ENCODE peak calls at places on chromosomes 12 and 14, in seven cellular contexts. One of them, this sample, is unnamed.

GRCh38 chr12:65968359-65968758 is 144.1 kb downstream of the HMGA2 start:
- DNase-seq in H7: no peak
- DNase-seq in kidney glomerular epithelial cell: no peak
- DNase-seq in MV-4-11: no peak
- DNase-seq in Jurkat, Clone E6-1: no peak
- DNase-seq in stimulated activated CD8-positive, alpha-beta memory T cell treated with anti-CD3 and anti-CD28 coated beads, Interleukin-4, amount 100 ng/mL, for 1 hour: no peak
- DNase-seq in progenitor cell of endocrine pancreas: no peak
- DNase-seq in this sample: no peak

GRCh38 chr12:27772328-27773049 is 7.5 kb upstream of the KLHL42 start:
- DNase-seq in H7: no peak
- DNase-seq in kidney glomerular epithelial cell: no peak
- DNase-seq in MV-4-11: no peak
- DNase-seq in Jurkat, Clone E6-1: no peak
- DNase-seq in stimulated activated CD8-positive, alpha-beta memory T cell treated with anti-CD3 and anti-CD28 coated beads, Interleukin-4, amount 100 ng/mL, for 1 hour: no peak
- DNase-seq in progenitor cell of endocrine pancreas: no peak
- DNase-seq in this sample: no peak

GRCh38 chr12:40138526-40138925 is 32.6 kb upstream of the SLC2A13 start:
- DNase-seq in H7: no peak
- DNase-seq in kidney glomerular epithelial cell: no peak
- DNase-seq in MV-4-11: no peak
- DNase-seq in Jurkat, Clone E6-1: no peak
- DNase-seq in stimulated activated CD8-positive, alpha-beta memory T cell treated with anti-CD3 and anti-CD28 coated beads, Interleukin-4, amount 100 ng/mL, for 1 hour: no peak
- DNase-seq in progenitor cell of endocrine pancreas: no peak
- DNase-seq in this sample: no peak

GRCh38 chr12:130097798-130098255 is 64.4 kb upstream of the FZD10 start:
- DNase-seq in H7: no peak
- DNase-seq in kidney glomerular epithelial cell: no peak
- DNase-seq in MV-4-11: no peak
- DNase-seq in Jurkat, Clone E6-1: no peak
- DNase-seq in stimulated activated CD8-positive, alpha-beta memory T cell treated with anti-CD3 and anti-CD28 coated beads, Interleukin-4, amount 100 ng/mL, for 1 hour: no peak
- DNase-seq in progenitor cell of endocrine pancreas: no peak
- DNase-seq in this sample: no peak

GRCh38 chr14:60304509-60304908 is 55.5 kb downstream of the PPM1A start:
- DNase-seq in H7: no peak
- DNase-seq in kidney glomerular epithelial cell: no peak
- DNase-seq in MV-4-11: no peak
- DNase-seq in Jurkat, Clone E6-1: no peak
- DNase-seq in stimulated activated CD8-positive, alpha-beta memory T cell treated with anti-CD3 and anti-CD28 coated beads, Interleukin-4, amount 100 ng/mL, for 1 hour: no peak
- DNase-seq in progenitor cell of endocrine pancreas: no peak
- DNase-seq in this sample: no peak

GRCh38 chr12:76449572-76449971 is 101.4 kb upstream of the BBS10 start:
- DNase-seq in H7: no peak
- DNase-seq in kidney glomerular epithelial cell: no peak
- DNase-seq in MV-4-11: peak
- DNase-seq in Jurkat, Clone E6-1: no peak
- DNase-seq in stimulated activated CD8-positive, alpha-beta memory T cell treated with anti-CD3 and anti-CD28 coated beads, Interleukin-4, amount 100 ng/mL, for 1 hour: no peak
- DNase-seq in progenitor cell of endocrine pancreas: no peak
- DNase-seq in this sample: no peak

GRCh38 chr12:54004841-54005530 is 3.8 kb upstream of the HOXC8 start:
- DNase-seq in H7: peak
- DNase-seq in kidney glomerular epithelial cell: no peak
- DNase-seq in MV-4-11: no peak
- DNase-seq in Jurkat, Clone E6-1: no peak
- DNase-seq in stimulated activated CD8-positive, alpha-beta memory T cell treated with anti-CD3 and anti-CD28 coated beads, Interleukin-4, amount 100 ng/mL, for 1 hour: no peak
- DNase-seq in progenitor cell of endocrine pancreas: no peak
- DNase-seq in this sample: no peak

GRCh38 chr14:47500369-47500768 is 175.0 kb downstream of the MDGA2 start:
- DNase-seq in H7: no peak
- DNase-seq in kidney glomerular epithelial cell: no peak
- DNase-seq in MV-4-11: no peak
- DNase-seq in Jurkat, Clone E6-1: no peak
- DNase-seq in stimulated activated CD8-positive, alpha-beta memory T cell treated with anti-CD3 and anti-CD28 coated beads, Interleukin-4, amount 100 ng/mL, for 1 hour: no peak
- DNase-seq in progenitor cell of endocrine pancreas: no peak
- DNase-seq in this sample: no peak

GRCh38 chr12:10672231-10672868 is 1.5 kb downstream of the STYK1 start:
- DNase-seq in H7: peak
- DNase-seq in kidney glomerular epithelial cell: no peak
- DNase-seq in MV-4-11: peak
- DNase-seq in Jurkat, Clone E6-1: no peak
- DNase-seq in stimulated activated CD8-positive, alpha-beta memory T cell treated with anti-CD3 and anti-CD28 coated beads, Interleukin-4, amount 100 ng/mL, for 1 hour: no peak
- DNase-seq in progenitor cell of endocrine pancreas: no peak
- DNase-seq in this sample: peak

GRCh38 chr14:49982522-49982951 is 89.7 kb downstream of the ARF6 start:
- DNase-seq in H7: no peak
- DNase-seq in kidney glomerular epithelial cell: peak
- DNase-seq in MV-4-11: peak
- DNase-seq in Jurkat, Clone E6-1: no peak
- DNase-seq in stimulated activated CD8-positive, alpha-beta memory T cell treated with anti-CD3 and anti-CD28 coated beads, Interleukin-4, amount 100 ng/mL, for 1 hour: no peak
- DNase-seq in progenitor cell of endocrine pancreas: no peak
- DNase-seq in this sample: no peak

GRCh38 chr12:121838096-121838495 is 20.6 kb downstream of the HPD start:
- DNase-seq in H7: no peak
- DNase-seq in kidney glomerular epithelial cell: no peak
- DNase-seq in MV-4-11: no peak
- DNase-seq in Jurkat, Clone E6-1: no peak
- DNase-seq in stimulated activated CD8-positive, alpha-beta memory T cell treated with anti-CD3 and anti-CD28 coated beads, Interleukin-4, amount 100 ng/mL, for 1 hour: no peak
- DNase-seq in progenitor cell of endocrine pancreas: no peak
- DNase-seq in this sample: no peak

GRCh38 chr12:49673446-49674317 is 33.5 kb downstream of the FMNL3 start:
- DNase-seq in H7: peak
- DNase-seq in kidney glomerular epithelial cell: peak
- DNase-seq in MV-4-11: no peak
- DNase-seq in Jurkat, Clone E6-1: no peak
- DNase-seq in stimulated activated CD8-positive, alpha-beta memory T cell treated with anti-CD3 and anti-CD28 coated beads, Interleukin-4, amount 100 ng/mL, for 1 hour: no peak
- DNase-seq in progenitor cell of endocrine pancreas: peak
- DNase-seq in this sample: peak

GRCh38 chr12:117152793-117153775 is 37.2 kb downstream of the FBXO21 start:
- DNase-seq in H7: no peak
- DNase-seq in kidney glomerular epithelial cell: no peak
- DNase-seq in MV-4-11: no peak
- DNase-seq in Jurkat, Clone E6-1: peak
- DNase-seq in stimulated activated CD8-positive, alpha-beta memory T cell treated with anti-CD3 and anti-CD28 coated beads, Interleukin-4, amount 100 ng/mL, for 1 hour: no peak
- DNase-seq in progenitor cell of endocrine pancreas: no peak
- DNase-seq in this sample: no peak

GRCh38 chr14:61562321-61563161 is 132.8 kb upstream of the HIF1A start:
- DNase-seq in H7: no peak
- DNase-seq in kidney glomerular epithelial cell: peak
- DNase-seq in MV-4-11: peak
- DNase-seq in Jurkat, Clone E6-1: no peak
- DNase-seq in stimulated activated CD8-positive, alpha-beta memory T cell treated with anti-CD3 and anti-CD28 coated beads, Interleukin-4, amount 100 ng/mL, for 1 hour: no peak
- DNase-seq in progenitor cell of endocrine pancreas: no peak
- DNase-seq in this sample: no peak

GRCh38 chr14:90428676-90429075 is 31.8 kb downstream of the CALM1 start:
- DNase-seq in H7: no peak
- DNase-seq in kidney glomerular epithelial cell: no peak
- DNase-seq in MV-4-11: peak
- DNase-seq in Jurkat, Clone E6-1: peak
- DNase-seq in stimulated activated CD8-positive, alpha-beta memory T cell treated with anti-CD3 and anti-CD28 coated beads, Interleukin-4, amount 100 ng/mL, for 1 hour: no peak
- DNase-seq in progenitor cell of endocrine pancreas: no peak
- DNase-seq in this sample: no peak

GRCh38 chr14:36662543-36663403 is 1.1 kb downstream of the PAX9 start:
- DNase-seq in H7: peak
- DNase-seq in kidney glomerular epithelial cell: no peak
- DNase-seq in MV-4-11: no peak
- DNase-seq in Jurkat, Clone E6-1: no peak
- DNase-seq in stimulated activated CD8-positive, alpha-beta memory T cell treated with anti-CD3 and anti-CD28 coated beads, Interleukin-4, amount 100 ng/mL, for 1 hour: no peak
- DNase-seq in progenitor cell of endocrine pancreas: peak
- DNase-seq in this sample: no peak

GRCh38 chr12:58905422-58905821 is 14.9 kb downstream of the LRIG3 start:
- DNase-seq in H7: no peak
- DNase-seq in kidney glomerular epithelial cell: no peak
- DNase-seq in MV-4-11: no peak
- DNase-seq in Jurkat, Clone E6-1: no peak
- DNase-seq in stimulated activated CD8-positive, alpha-beta memory T cell treated with anti-CD3 and anti-CD28 coated beads, Interleukin-4, amount 100 ng/mL, for 1 hour: no peak
- DNase-seq in progenitor cell of endocrine pancreas: no peak
- DNase-seq in this sample: no peak

GRCh38 chr12:132117558-132117875 is 26.6 kb downstream of the DDX51 start:
- DNase-seq in H7: peak
- DNase-seq in kidney glomerular epithelial cell: no peak
- DNase-seq in MV-4-11: no peak
- DNase-seq in Jurkat, Clone E6-1: no peak
- DNase-seq in stimulated activated CD8-positive, alpha-beta memory T cell treated with anti-CD3 and anti-CD28 coated beads, Interleukin-4, amount 100 ng/mL, for 1 hour: no peak
- DNase-seq in progenitor cell of endocrine pancreas: no peak
- DNase-seq in this sample: no peak

GRCh38 chr12:12684375-12685106 is 11.4 kb downstream of the GPR19 start:
- DNase-seq in H7: peak
- DNase-seq in kidney glomerular epithelial cell: peak
- DNase-seq in MV-4-11: peak
- DNase-seq in Jurkat, Clone E6-1: peak
- DNase-seq in stimulated activated CD8-positive, alpha-beta memory T cell treated with anti-CD3 and anti-CD28 coated beads, Interleukin-4, amount 100 ng/mL, for 1 hour: no peak
- DNase-seq in progenitor cell of endocrine pancreas: peak
- DNase-seq in this sample: no peak

GRCh38 chr12:46915082-46915481 is 89.3 kb upstream of the SLC38A4 start:
- DNase-seq in H7: no peak
- DNase-seq in kidney glomerular epithelial cell: peak
- DNase-seq in MV-4-11: no peak
- DNase-seq in Jurkat, Clone E6-1: no peak
- DNase-seq in stimulated activated CD8-positive, alpha-beta memory T cell treated with anti-CD3 and anti-CD28 coated beads, Interleukin-4, amount 100 ng/mL, for 1 hour: no peak
- DNase-seq in progenitor cell of endocrine pancreas: no peak
- DNase-seq in this sample: no peak

GRCh38 chr12:130621696-130622298 is 94.3 kb downstream of the RIMBP2 start:
- DNase-seq in H7: no peak
- DNase-seq in kidney glomerular epithelial cell: no peak
- DNase-seq in MV-4-11: no peak
- DNase-seq in Jurkat, Clone E6-1: no peak
- DNase-seq in stimulated activated CD8-positive, alpha-beta memory T cell treated with anti-CD3 and anti-CD28 coated beads, Interleukin-4, amount 100 ng/mL, for 1 hour: no peak
- DNase-seq in progenitor cell of endocrine pancreas: no peak
- DNase-seq in this sample: no peak

GRCh38 chr14:61514006-61514830 is 181.1 kb upstream of the HIF1A start:
- DNase-seq in H7: no peak
- DNase-seq in kidney glomerular epithelial cell: no peak
- DNase-seq in MV-4-11: no peak
- DNase-seq in Jurkat, Clone E6-1: no peak
- DNase-seq in stimulated activated CD8-positive, alpha-beta memory T cell treated with anti-CD3 and anti-CD28 coated beads, Interleukin-4, amount 100 ng/mL, for 1 hour: no peak
- DNase-seq in progenitor cell of endocrine pancreas: no peak
- DNase-seq in this sample: no peak

GRCh38 chr14:88614218-88614907 is 51.5 kb downstream of the ZC3H14 start:
- DNase-seq in H7: no peak
- DNase-seq in kidney glomerular epithelial cell: peak
- DNase-seq in MV-4-11: no peak
- DNase-seq in Jurkat, Clone E6-1: no peak
- DNase-seq in stimulated activated CD8-positive, alpha-beta memory T cell treated with anti-CD3 and anti-CD28 coated beads, Interleukin-4, amount 100 ng/mL, for 1 hour: no peak
- DNase-seq in progenitor cell of endocrine pancreas: no peak
- DNase-seq in this sample: no peak

GRCh38 chr14:26589998-26590397 is 7.8 kb downstream of the NOVA1 start:
- DNase-seq in H7: no peak
- DNase-seq in kidney glomerular epithelial cell: no peak
- DNase-seq in MV-4-11: no peak
- DNase-seq in Jurkat, Clone E6-1: no peak
- DNase-seq in stimulated activated CD8-positive, alpha-beta memory T cell treated with anti-CD3 and anti-CD28 coated beads, Interleukin-4, amount 100 ng/mL, for 1 hour: no peak
- DNase-seq in progenitor cell of endocrine pancreas: no peak
- DNase-seq in this sample: no peak

GRCh38 chr12:118436986-118437385 is 60.6 kb downstream of the SUDS3 start:
- DNase-seq in H7: no peak
- DNase-seq in kidney glomerular epithelial cell: no peak
- DNase-seq in MV-4-11: no peak
- DNase-seq in Jurkat, Clone E6-1: no peak
- DNase-seq in stimulated activated CD8-positive, alpha-beta memory T cell treated with anti-CD3 and anti-CD28 coated beads, Interleukin-4, amount 100 ng/mL, for 1 hour: no peak
- DNase-seq in progenitor cell of endocrine pancreas: no peak
- DNase-seq in this sample: no peak

GRCh38 chr12:20006856-20007255 is 361.5 kb upstream of the PDE3A start:
- DNase-seq in H7: no peak
- DNase-seq in kidney glomerular epithelial cell: no peak
- DNase-seq in MV-4-11: no peak
- DNase-seq in Jurkat, Clone E6-1: no peak
- DNase-seq in stimulated activated CD8-positive, alpha-beta memory T cell treated with anti-CD3 and anti-CD28 coated beads, Interleukin-4, amount 100 ng/mL, for 1 hour: no peak
- DNase-seq in progenitor cell of endocrine pancreas: no peak
- DNase-seq in this sample: no peak

GRCh38 chr12:58741226-58741625 is 179.1 kb downstream of the LRIG3 start:
- DNase-seq in H7: no peak
- DNase-seq in kidney glomerular epithelial cell: no peak
- DNase-seq in MV-4-11: no peak
- DNase-seq in Jurkat, Clone E6-1: peak
- DNase-seq in stimulated activated CD8-positive, alpha-beta memory T cell treated with anti-CD3 and anti-CD28 coated beads, Interleukin-4, amount 100 ng/mL, for 1 hour: no peak
- DNase-seq in progenitor cell of endocrine pancreas: no peak
- DNase-seq in this sample: no peak

This sample was measured in stomach.